ENCODE peak calls at places on chromosomes 6 and 20, in five cellular contexts. One of them, this sample, is unnamed.

GRCh38 chr20:2805682-2806350 is 5.4 kb upstream of the CPXM1 start:
- DNase-seq in Calu3: no peak
- DNase-seq in psoas muscle: no peak
- DNase-seq in fibroblast of lung: no peak
- DNase-seq in tibial nerve: no peak
- DNase-seq in this sample: no peak

GRCh38 chr6:127932708-127933107 is 31.9 kb upstream of the THEMIS start:
- DNase-seq in fibroblast of lung: no peak
- DNase-seq in tibial nerve: no peak
- DNase-seq in Calu3: no peak
- DNase-seq in psoas muscle: no peak
- DNase-seq in this sample: no peak

GRCh38 chr20:4894409-4894808 is 106.9 kb downstream of the SLC23A2 start:
- DNase-seq in psoas muscle: no peak
- DNase-seq in fibroblast of lung: no peak
- DNase-seq in tibial nerve: no peak
- DNase-seq in Calu3: no peak
- DNase-seq in this sample: no peak

GRCh38 chr6:134303903-134304302 is 14.0 kb downstream of the SGK1 start:
- DNase-seq in fibroblast of lung: no peak
- DNase-seq in psoas muscle: no peak
- DNase-seq in Calu3: no peak
- DNase-seq in tibial nerve: no peak
- DNase-seq in this sample: no peak

GRCh38 chr20:40641212-40641611 is 47.8 kb downstream of the MAFB start:
- DNase-seq in tibial nerve: no peak
- DNase-seq in psoas muscle: no peak
- DNase-seq in fibroblast of lung: no peak
- DNase-seq in Calu3: no peak
- DNase-seq in this sample: no peak

GRCh38 chr6:82711105-82711829 is 347.6 kb downstream of the TPBG start:
- DNase-seq in fibroblast of lung: no peak
- DNase-seq in tibial nerve: no peak
- DNase-seq in psoas muscle: no peak
- DNase-seq in Calu3: no peak
- DNase-seq in this sample: no peak

GRCh38 chr6:68427630-68428029 is 207.5 kb upstream of the ADGRB3 start:
- DNase-seq in fibroblast of lung: peak; percentile 45
- DNase-seq in psoas muscle: no peak
- DNase-seq in tibial nerve: no peak
- DNase-seq in Calu3: no peak
- DNase-seq in this sample: no peak

GRCh38 chr20:3199976-3200755 is 4.3 kb downstream of the DDRGK1 start:
- DNase-seq in fibroblast of lung: no peak
- DNase-seq in psoas muscle: peak; percentile 24
- DNase-seq in tibial nerve: no peak
- DNase-seq in Calu3: no peak
- DNase-seq in this sample: no peak

GRCh38 chr6:82185948-82186347 is 61.6 kb downstream of the IBTK start:
- DNase-seq in Calu3: no peak
- DNase-seq in psoas muscle: no peak
- DNase-seq in tibial nerve: no peak
- DNase-seq in fibroblast of lung: peak; percentile 52
- DNase-seq in this sample: no peak

GRCh38 chr20:44646641-44647274 is 4.7 kb downstream of the ADA start:
- DNase-seq in tibial nerve: no peak
- DNase-seq in fibroblast of lung: peak; percentile 49
- DNase-seq in Calu3: no peak
- DNase-seq in psoas muscle: no peak
- DNase-seq in this sample: no peak
- TF ChIP-seq CTCF in tibial nerve: no peak
- TF ChIP-seq CTCF in fibroblast of lung: no peak
- TF ChIP-seq CTCF in Calu3: no peak
- TF ChIP-seq CTCF in psoas muscle: no peak
- TF ChIP-seq CTCF in this sample: no peak

DNA sequence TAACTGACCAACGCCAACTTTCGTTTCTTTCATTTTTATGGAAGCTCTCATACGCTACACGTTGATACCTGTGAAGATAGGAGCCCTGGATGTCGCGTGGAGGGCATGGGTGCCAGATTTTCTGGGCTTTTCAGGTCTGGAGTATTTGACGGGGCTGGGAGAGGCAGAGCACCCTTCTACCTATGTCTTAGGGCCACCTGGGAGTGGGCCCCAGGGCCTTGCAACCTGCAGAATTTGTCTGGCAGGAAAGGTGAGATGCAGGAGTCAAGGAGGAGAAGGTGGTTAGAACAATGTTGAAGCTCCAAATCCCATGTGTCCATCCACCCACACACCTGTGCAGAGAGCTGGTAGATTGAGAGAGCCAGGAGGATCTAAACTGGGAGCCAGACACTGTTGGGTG is 27.5 kb upstream of the PCMTD2 start:
- DNase-seq in tibial nerve: no peak
- DNase-seq in psoas muscle: peak; percentile 30
- DNase-seq in Calu3: no peak
- DNase-seq in fibroblast of lung: no peak
- DNase-seq in this sample: no peak
- TF ChIP-seq CTCF in tibial nerve: no peak
- TF ChIP-seq CTCF in psoas muscle: no peak
- TF ChIP-seq CTCF in Calu3: no peak
- TF ChIP-seq CTCF in fibroblast of lung: no peak
- TF ChIP-seq CTCF in this sample: no peak

GRCh38 chr20:57940376-57940775 is 230.6 kb upstream of the PMEPA1 start:
- DNase-seq in tibial nerve: no peak
- DNase-seq in Calu3: no peak
- DNase-seq in fibroblast of lung: no peak
- DNase-seq in psoas muscle: no peak
- DNase-seq in this sample: no peak

GRCh38 chr20:57939499-57939898 is 229.7 kb upstream of the PMEPA1 start:
- DNase-seq in Calu3: no peak
- DNase-seq in tibial nerve: no peak
- DNase-seq in fibroblast of lung: no peak
- DNase-seq in psoas muscle: no peak
- DNase-seq in this sample: no peak

GRCh38 chr20:57936636-57937310 is 227.0 kb upstream of the PMEPA1 start:
- DNase-seq in fibroblast of lung: no peak
- DNase-seq in psoas muscle: no peak
- DNase-seq in tibial nerve: no peak
- DNase-seq in Calu3: no peak
- DNase-seq in this sample: no peak

GRCh38 chr20:57941121-57941522 is 231.3 kb upstream of the PMEPA1 start:
- DNase-seq in Calu3: peak; percentile 69
- DNase-seq in psoas muscle: no peak
- DNase-seq in fibroblast of lung: no peak
- DNase-seq in tibial nerve: no peak
- DNase-seq in this sample: no peak

DNA sequence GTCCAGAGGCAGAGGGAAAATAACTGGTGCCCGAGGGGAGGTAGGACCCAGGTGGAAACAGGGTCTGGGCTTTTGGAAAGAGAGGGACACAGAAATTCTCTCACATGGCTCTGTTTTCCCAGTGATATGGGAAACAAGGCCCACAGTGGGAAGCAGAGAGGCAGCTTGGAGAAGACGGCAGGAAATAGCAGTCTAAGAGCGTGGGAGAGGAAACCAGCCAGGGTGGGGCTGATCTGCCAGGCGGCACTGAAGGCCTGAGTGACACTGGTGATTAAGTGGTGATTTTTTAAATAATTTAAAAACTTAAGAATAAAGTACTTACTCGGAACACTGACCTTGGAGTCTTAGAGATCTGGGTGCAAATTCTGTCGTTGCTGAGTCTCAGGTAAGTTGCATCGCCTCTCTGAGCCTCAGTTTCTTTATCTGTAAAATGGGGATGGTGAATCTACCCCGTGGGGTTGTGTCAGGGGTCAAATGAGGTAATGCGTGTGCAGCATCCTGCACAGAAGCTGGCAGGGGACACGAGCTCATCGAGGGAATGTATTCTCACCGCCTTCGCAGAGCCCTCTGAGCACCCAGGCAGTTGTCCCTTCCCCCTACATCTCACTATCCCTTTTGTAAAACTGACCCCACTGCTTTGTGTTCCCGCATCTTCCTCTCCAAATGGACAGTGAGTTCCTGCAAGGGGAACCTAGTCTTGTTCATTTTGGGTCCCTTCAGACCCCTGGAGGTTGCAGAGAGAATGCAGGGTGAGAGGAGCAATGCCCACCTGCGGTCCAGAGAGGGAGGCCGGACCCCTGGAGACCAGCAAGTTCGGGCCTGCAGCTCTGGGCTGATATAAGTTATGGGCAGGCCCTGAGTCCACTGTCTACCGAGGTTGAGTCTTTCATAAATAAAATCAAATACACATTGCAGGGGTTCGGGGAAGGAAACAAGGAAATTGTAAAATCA is 228.6 kb upstream of the PMEPA1 start:
- DNase-seq in tibial nerve: no peak
- DNase-seq in Calu3: no peak
- DNase-seq in fibroblast of lung: no peak
- DNase-seq in psoas muscle: no peak
- DNase-seq in this sample: no peak
- TF ChIP-seq CTCF in tibial nerve: no peak
- TF ChIP-seq CTCF in Calu3: peak; percentile 49
- TF ChIP-seq CTCF in fibroblast of lung: no peak
- TF ChIP-seq CTCF in psoas muscle: no peak
- TF ChIP-seq CTCF in this sample: no peak

DNA sequence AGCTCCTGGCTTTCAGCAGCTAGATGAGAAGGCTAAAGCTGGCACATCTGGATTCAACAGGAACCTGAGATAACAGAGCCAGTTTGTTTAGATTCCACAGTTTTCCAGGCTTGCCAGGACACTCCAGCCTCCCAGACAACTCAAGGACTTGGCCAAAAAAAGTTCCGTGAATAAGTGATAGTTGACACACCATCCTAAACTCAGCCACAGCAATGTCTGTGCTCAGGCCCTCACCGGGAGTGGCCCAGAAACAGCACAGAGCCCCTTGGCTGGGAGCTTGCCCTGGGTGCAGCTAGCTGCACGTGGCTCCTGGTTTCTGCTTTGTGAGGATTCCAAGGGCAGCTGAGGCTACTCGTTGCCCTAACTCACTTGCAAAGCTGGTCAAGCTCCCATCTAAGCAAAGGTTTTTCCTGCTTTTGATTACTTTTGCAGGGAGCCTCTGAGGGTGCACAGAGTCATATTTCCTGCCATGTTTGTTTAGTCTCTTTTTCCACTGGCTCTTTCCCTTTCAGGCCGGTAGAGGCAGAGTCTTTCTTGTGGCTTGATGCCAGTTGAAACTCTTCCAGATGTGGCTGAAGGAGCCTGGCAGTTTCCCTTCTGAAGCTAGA is 118.3 kb upstream of the ECI2 start:
- DNase-seq in Calu3: peak; percentile 19
- DNase-seq in psoas muscle: no peak
- DNase-seq in tibial nerve: no peak
- DNase-seq in fibroblast of lung: peak; percentile 82
- DNase-seq in this sample: peak; percentile 39
- TF ChIP-seq CTCF in Calu3: no peak
- TF ChIP-seq CTCF in psoas muscle: peak; percentile 36
- TF ChIP-seq CTCF in tibial nerve: no peak
- TF ChIP-seq CTCF in fibroblast of lung: peak; percentile 70
- TF ChIP-seq CTCF in this sample: peak; percentile 62

GRCh38 chr20:22475662-22476061 is 108.7 kb downstream of the FOXA2 start:
- DNase-seq in psoas muscle: no peak
- DNase-seq in Calu3: no peak
- DNase-seq in tibial nerve: no peak
- DNase-seq in fibroblast of lung: no peak
- DNase-seq in this sample: no peak
- TF ChIP-seq CTCF in psoas muscle: no peak
- TF ChIP-seq CTCF in Calu3: no peak
- TF ChIP-seq CTCF in tibial nerve: no peak
- TF ChIP-seq CTCF in fibroblast of lung: no peak
- TF ChIP-seq CTCF in this sample: no peak

DNA sequence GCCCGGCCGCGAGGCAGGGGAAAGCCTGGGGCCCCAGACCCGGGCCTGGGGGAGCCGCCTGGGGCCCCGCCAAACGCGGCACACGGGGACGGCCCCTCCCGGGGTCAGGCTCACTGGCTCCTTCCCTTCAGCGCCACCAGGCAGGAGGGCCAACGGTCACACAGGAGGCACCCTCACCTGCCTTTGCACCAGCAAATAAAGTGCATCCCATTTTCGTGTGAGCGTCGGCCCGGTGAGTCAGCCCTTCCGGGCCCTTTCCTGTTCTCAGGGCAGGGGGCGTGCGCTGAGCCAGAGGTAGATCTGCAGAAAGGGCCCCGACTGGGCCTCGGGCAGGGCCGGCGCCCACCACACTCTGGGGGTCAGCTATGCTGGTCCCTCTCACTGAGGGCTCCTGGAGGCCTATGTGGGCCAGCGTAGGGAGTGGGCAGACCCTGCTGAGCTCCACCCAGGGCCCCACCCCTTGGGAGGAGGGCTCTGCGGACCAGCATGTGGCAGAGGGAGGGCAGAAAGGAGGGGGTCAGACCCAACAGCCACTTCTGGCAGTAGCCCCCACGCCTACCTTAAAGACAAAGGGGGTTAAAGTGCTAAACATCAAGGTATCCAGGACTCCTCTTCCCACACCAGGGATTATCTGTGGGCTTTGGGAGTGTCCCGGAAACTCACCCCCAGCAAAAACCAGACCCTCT is 931 bp upstream of the UCKL1 start:
- DNase-seq in Calu3: peak; percentile 77
- DNase-seq in fibroblast of lung: peak; percentile 55
- DNase-seq in tibial nerve: no peak
- DNase-seq in psoas muscle: peak; percentile 82
- DNase-seq in this sample: no peak
- TF ChIP-seq CTCF in Calu3: no peak
- TF ChIP-seq CTCF in fibroblast of lung: peak; percentile 17
- TF ChIP-seq CTCF in tibial nerve: peak; percentile 15
- TF ChIP-seq CTCF in psoas muscle: peak; percentile 13
- TF ChIP-seq CTCF in this sample: peak; percentile 2

GRCh38 chr6:126253421-126253820 is 86.5 kb upstream of the CENPW start:
- DNase-seq in fibroblast of lung: no peak
- DNase-seq in psoas muscle: no peak
- DNase-seq in tibial nerve: no peak
- DNase-seq in Calu3: no peak
- DNase-seq in this sample: no peak

GRCh38 chr6:126258150-126258549 is 81.8 kb upstream of the CENPW start:
- DNase-seq in tibial nerve: no peak
- DNase-seq in Calu3: no peak
- DNase-seq in psoas muscle: no peak
- DNase-seq in fibroblast of lung: no peak
- DNase-seq in this sample: no peak

DNA sequence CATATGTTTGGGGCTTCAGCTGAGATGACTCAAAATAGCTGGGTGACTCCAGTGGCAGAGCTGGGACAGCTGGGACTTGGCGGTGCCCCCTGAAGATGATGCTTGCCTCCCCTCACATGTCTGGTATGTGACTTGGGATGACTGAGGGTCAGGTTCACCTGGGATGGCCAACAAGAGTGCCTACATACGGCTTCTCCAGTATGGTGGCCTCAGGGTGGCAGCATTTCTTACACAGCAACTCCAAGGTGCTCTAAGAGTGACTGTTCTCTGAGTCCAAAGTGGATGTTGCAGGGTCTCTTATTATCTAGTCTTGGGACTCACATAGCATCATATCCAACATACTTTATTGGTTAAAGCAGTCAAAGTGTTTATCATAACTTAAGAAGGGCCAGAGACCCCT is 87.8 kb upstream of the CENPW start:
- DNase-seq in Calu3: no peak
- DNase-seq in fibroblast of lung: no peak
- DNase-seq in tibial nerve: no peak
- DNase-seq in psoas muscle: no peak
- DNase-seq in this sample: no peak
- TF ChIP-seq CTCF in Calu3: no peak
- TF ChIP-seq CTCF in fibroblast of lung: no peak
- TF ChIP-seq CTCF in tibial nerve: no peak
- TF ChIP-seq CTCF in psoas muscle: no peak
- TF ChIP-seq CTCF in this sample: no peak

GRCh38 chr6:45946352-45946751 is 69.3 kb downstream of the CLIC5 start:
- DNase-seq in psoas muscle: no peak
- DNase-seq in Calu3: no peak
- DNase-seq in fibroblast of lung: peak; percentile 90
- DNase-seq in tibial nerve: peak; percentile 26
- DNase-seq in this sample: peak; percentile 74
- TF ChIP-seq CTCF in psoas muscle: peak; percentile 30
- TF ChIP-seq CTCF in Calu3: no peak
- TF ChIP-seq CTCF in fibroblast of lung: peak; percentile 69
- TF ChIP-seq CTCF in tibial nerve: no peak
- TF ChIP-seq CTCF in this sample: peak; percentile 77

This sample was measured in AG09319.